ENCODE peak calls at places on chromosome 1, in five cellular contexts. X is breast epithelium, K is lower lobe of right lung, W is HEK293T, T is kidney glomerular epithelial cell. O is an unnamed sample.

GRCh38 chr1:29649375-29650040 is 413.2 kb downstream of the PTPRU start:
- DNase-seq in W (no peak), X (no peak), K (no peak), T (no peak), O (no peak)

GRCh38 chr1:12475947-12476346 is 142.1 kb downstream of the DHRS3 start:
- DNase-seq in W (no peak), T (no peak), X (no peak), K (no peak), O (no peak)

GRCh38 chr1:31785947-31786290 is 21.8 kb upstream of the ADGRB2 start:
- DNase-seq in K (peak), W (no peak), T (no peak), X (no peak), O (no peak)

GRCh38 chr1:185315364-185316108 is 1.5 kb downstream of the IVNS1ABP start:
- DNase-seq in K (no peak), W (no peak), X (no peak), T (no peak), O (no peak)

GRCh38 chr1:189357317-189357716 is 1120.3 kb downstream of the BRINP3 start:
- DNase-seq in K (no peak), T (no peak), X (no peak), W (no peak), O (no peak)

GRCh38 chr1:240609527-240610060 is 2.4 kb downstream of the GREM2 start:
- DNase-seq in K (no peak), X (no peak), T (no peak), W (no peak), O (no peak)

GRCh38 chr1:27137022-27137542 is 17.8 kb downstream of the SLC9A1 start:
- DNase-seq in X (no peak), W (no peak), K (peak), T (no peak), O (peak)

GRCh38 chr1:8460784-8461183 is 142.9 kb downstream of the SLC45A1 start:
- DNase-seq in T (no peak), W (no peak), X (no peak), K (no peak), O (no peak)

GRCh38 chr1:23544444-23545389 is 13.7 kb upstream of the E2F2 start:
- DNase-seq in W (peak), K (peak), T (peak), X (peak), O (peak)

O was measured in upper lobe of left lung.